ENCODE peak calls at places on chromosomes 12 and 14, in seven cellular contexts. A is RCC 7860; Z is NCI-H748 treated with DMSO at 0.1 percent for 48 hours; U is fibroblast of the conjunctiva; N is EL; W is upper lobe of left lung; D is activated naive CD4-positive, alpha-beta T cell. R is an unnamed sample.

GRCh38 chr12:75812341-75813018 is 219.1 kb downstream of the PHLDA1 start:
- DNase-seq in U (peak; percentile 62), D (no peak), Z (peak; percentile 45), N (peak; percentile 54), A (no peak), W (no peak), R (peak; percentile 77)

GRCh38 chr12:89382366-89382765 is 30.1 kb upstream of the DUSP6 start:
- DNase-seq in W (no peak), N (no peak), A (no peak), U (no peak), Z (no peak), D (no peak), R (no peak)

GRCh38 chr12:133080619-133081407 is at the start of gene ZNF140:
- DNase-seq in D (peak; percentile 91), U (peak; percentile 95), N (peak; percentile 94), W (peak; percentile 98), Z (peak; percentile 96), A (peak; percentile 81), R (peak; percentile 99)

GRCh38 chr14:75198291-75198933 is 22.0 kb upstream of the TMED10 start:
- DNase-seq in Z (no peak), A (no peak), U (no peak), W (peak; percentile 57), N (no peak), D (no peak), R (peak; percentile 23)

GRCh38 chr14:43085820-43086219 is 1421.3 kb downstream of the FSCB start:
- DNase-seq in W (no peak), Z (no peak), A (no peak), U (no peak), N (no peak), D (no peak), R (no peak)

GRCh38 chr12:31362759-31363415 is 36.9 kb upstream of the SINHCAF start:
- DNase-seq in W (no peak), U (no peak), A (no peak), N (no peak), Z (no peak), D (no peak), R (no peak)

GRCh38 chr12:109111775-109112491 is 4.5 kb upstream of the ACACB start:
- DNase-seq in A (peak; percentile 10), N (peak; percentile 59), U (peak; percentile 33), Z (no peak), D (no peak), W (no peak), R (peak; percentile 71)

GRCh38 chr14:60648934-60649814 is at the start of gene SIX1:
- DNase-seq in D (no peak), W (peak; percentile 91), Z (peak; percentile 89), N (peak; percentile 94), U (peak; percentile 87), A (peak; percentile 50), R (peak; percentile 93)

GRCh38 chr14:30551460-30551859 is 7.5 kb upstream of the G2E3 start:
- DNase-seq in A (no peak), D (no peak), Z (peak; percentile 98), U (no peak), N (no peak), W (no peak), R (peak; percentile 28)

GRCh38 chr12:66438601-66439000 is 136.3 kb downstream of the HELB start:
- DNase-seq in A (no peak), U (peak; percentile 8), N (peak; percentile 23), W (no peak), Z (no peak), D (no peak), R (peak; percentile 7)

GRCh38 chr12:74747305-74747704 is 209.7 kb downstream of the ATXN7L3B start:
- DNase-seq in W (no peak), Z (no peak), N (peak; percentile 6), A (no peak), U (no peak), D (no peak), R (peak; percentile 35)

GRCh38 chr12:124554429-124555029 is 12.9 kb downstream of the NCOR2 start:
- DNase-seq in D (no peak), A (no peak), Z (no peak), N (no peak), U (no peak), W (no peak), R (no peak)

R was measured in fibroblast of lung.